ENCODE peak calls at places on chromosomes 12 and 14, in five cellular contexts. V, N, I, J and A are unnamed samples.

GRCh38 chr12:112586148-112586783 is 167.5 kb downstream of the PTPN11 start:
- DNase-seq in V (no peak), J (no peak), N (no peak), I (no peak), A (no peak)

GRCh38 chr12:48351022-48351708 is 446 bp upstream of the ZNF641 start:
- DNase-seq in J (no peak), N (no peak), V (no peak), I (peak; percentile 81), A (peak; percentile 59)

GRCh38 chr12:23576372-23576771 is 373.1 kb downstream of the SOX5 start:
- DNase-seq in I (no peak), J (no peak), N (no peak), V (no peak), A (no peak)

GRCh38 chr12:101018540-101018939 is 191.5 kb downstream of the SLC5A8 start:
- DNase-seq in I (no peak), V (no peak), N (no peak), J (no peak), A (no peak)

GRCh38 chr14:33569844-33570716 is 380.8 kb downstream of the EGLN3 start:
- DNase-seq in I (no peak), N (no peak), J (peak; percentile 27), V (no peak), A (no peak)

GRCh38 chr12:113479578-113480335 is 8.1 kb upstream of the LHX5 start:
- DNase-seq in J (no peak), I (no peak), V (no peak), N (peak; percentile 25), A (no peak)

GRCh38 chr12:4288296-4289019 is 14.9 kb downstream of the CCND2 start:
- DNase-seq in I (no peak), V (no peak), J (no peak), N (no peak), A (no peak)

GRCh38 chr12:71533703-71534102 is 94.1 kb downstream of the LGR5 start:
- DNase-seq in V (no peak), I (no peak), N (no peak), J (no peak), A (no peak)

GRCh38 chr14:74645244-74645643 is 33.2 kb upstream of the LTBP2 start:
- DNase-seq in I (no peak), J (no peak), V (no peak), N (no peak), A (no peak)

GRCh38 chr12:117599849-117600248 is 238.4 kb upstream of the NOS1 start:
- DNase-seq in N (no peak), I (no peak), V (no peak), J (no peak), A (no peak)

GRCh38 chr12:110149104-110149660 is 25.0 kb downstream of the IFT81 start:
- DNase-seq in V (peak; percentile 16), J (peak; percentile 11), I (no peak), N (no peak), A (no peak)

GRCh38 chr12:93019240-93019910 is 90.3 kb upstream of the EEA1 start:
- DNase-seq in J (no peak), N (no peak), V (no peak), I (no peak), A (no peak)

GRCh38 chr14:97298775-97299174 is 501.6 kb downstream of the VRK1 start:
- DNase-seq in I (no peak), V (no peak), N (no peak), J (no peak), A (no peak)

GRCh38 chr14:92800012-92800411 is 5.9 kb downstream of the GOLGA5 start:
- DNase-seq in I (no peak), V (no peak), J (no peak), N (no peak), A (no peak)

GRCh38 chr14:76591270-76591669 is 170.0 kb upstream of the VASH1 start:
- DNase-seq in I (no peak), J (peak; percentile 47), V (no peak), N (no peak), A (peak; percentile 18)

GRCh38 chr14:70748422-70748821 is 60.9 kb downstream of the MAP3K9 start:
- DNase-seq in J (no peak), V (no peak), N (no peak), I (no peak), A (no peak)

GRCh38 chr12:69779928-69780327 is 41.3 kb downstream of the RAB3IP start:
- DNase-seq in J (peak; percentile 8), V (no peak), I (no peak), N (no peak), A (no peak)

GRCh38 chr12:15634010-15634676 is 155.0 kb downstream of the EPS8 start:
- DNase-seq in V (no peak), J (no peak), N (no peak), I (no peak), A (no peak)

GRCh38 chr12:109480356-109480755 is 2.9 kb downstream of the UBE3B start:
- DNase-seq in V (no peak), N (no peak), J (no peak), I (no peak), A (no peak)

GRCh38 chr12:130859128-130859527 is 12.7 kb upstream of the RAN start:
- DNase-seq in N (no peak), V (no peak), I (no peak), J (no peak), A (no peak)

GRCh38 chr14:85618978-85619377 is 89.0 kb downstream of the FLRT2 start:
- DNase-seq in N (no peak), I (no peak), V (no peak), J (no peak), A (no peak)

GRCh38 chr12:71452006-71452405 is 12.4 kb downstream of the LGR5 start:
- DNase-seq in V (no peak), I (no peak), N (no peak), J (no peak), A (no peak)

GRCh38 chr14:105481886-105482454 is 4.7 kb upstream of the CRIP1 start:
- DNase-seq in J (peak; percentile 93), I (peak; percentile 96), V (peak; percentile 62), N (peak; percentile 98), A (peak; percentile 89)

GRCh38 chr12:122687091-122687490 is 16.1 kb downstream of the HCAR2 start:
- DNase-seq in V (no peak), N (no peak), J (no peak), I (no peak), A (no peak)

GRCh38 chr14:101019541-101019940 is 116.0 kb upstream of the RTL1 start:
- DNase-seq in N (no peak), J (no peak), I (no peak), V (no peak), A (no peak)

GRCh38 chr12:120199595-120200306 is 1.2 kb downstream of the RPLP0 start:
- DNase-seq in I (no peak), V (no peak), N (no peak), J (no peak), A (no peak)

GRCh38 chr12:124720687-124721500 is 142.8 kb downstream of the SCARB1 start:
- DNase-seq in N (no peak), I (peak; percentile 66), V (no peak), J (peak; percentile 50), A (peak; percentile 55)

GRCh38 chr12:49086116-49086515 is 8.5 kb downstream of the DHH start:
- DNase-seq in N (no peak), V (no peak), I (no peak), J (no peak), A (no peak)

GRCh38 chr14:45181806-45182205 is 46.1 kb downstream of the FANCM start:
- DNase-seq in I (no peak), V (no peak), J (no peak), N (no peak), A (no peak)

GRCh38 chr12:130013771-130014484 is 110.1 kb upstream of the TMEM132D start:
- DNase-seq in V (no peak), J (peak; percentile 93), I (no peak), N (no peak), A (peak; percentile 77)